ENCODE peak calls at places on chromosomes 7 and 10, in five cellular contexts. One of them, this sample, is unnamed.

GRCh38 chr10:110642980-110643655 is 1.0 kb upstream of the RBM20 start:
- DNase-seq in H1: peak
- DNase-seq in sciatic nerve: no peak
- DNase-seq in stimulated activated CD8-positive, alpha-beta memory T cell treated with anti-CD3 and anti-CD28 coated beads, Interleukin-4, amount 100 ng/mL, for 1 hour: no peak
- DNase-seq in HEK293T: no peak
- DNase-seq in this sample: no peak

GRCh38 chr10:110430369-110431273 is 67.1 kb upstream of the DUSP5 start:
- DNase-seq in HEK293T: no peak
- DNase-seq in stimulated activated CD8-positive, alpha-beta memory T cell treated with anti-CD3 and anti-CD28 coated beads, Interleukin-4, amount 100 ng/mL, for 1 hour: no peak
- DNase-seq in sciatic nerve: no peak
- DNase-seq in H1: no peak
- DNase-seq in this sample: no peak

GRCh38 chr10:90579602-90580242 is 278.1 kb downstream of the HTR7 start:
- DNase-seq in sciatic nerve: no peak
- DNase-seq in HEK293T: no peak
- DNase-seq in H1: no peak
- DNase-seq in stimulated activated CD8-positive, alpha-beta memory T cell treated with anti-CD3 and anti-CD28 coated beads, Interleukin-4, amount 100 ng/mL, for 1 hour: no peak
- DNase-seq in this sample: peak

GRCh38 chr7:44152971-44153947 is 12.1 kb upstream of the MYL7 start:
- DNase-seq in H1: no peak
- DNase-seq in HEK293T: no peak
- DNase-seq in stimulated activated CD8-positive, alpha-beta memory T cell treated with anti-CD3 and anti-CD28 coated beads, Interleukin-4, amount 100 ng/mL, for 1 hour: no peak
- DNase-seq in sciatic nerve: peak
- DNase-seq in this sample: no peak

GRCh38 chr7:134293029-134293740 is 23.5 kb downstream of the SLC35B4 start:
- DNase-seq in HEK293T: no peak
- DNase-seq in sciatic nerve: no peak
- DNase-seq in H1: no peak
- DNase-seq in stimulated activated CD8-positive, alpha-beta memory T cell treated with anti-CD3 and anti-CD28 coated beads, Interleukin-4, amount 100 ng/mL, for 1 hour: no peak
- DNase-seq in this sample: no peak

GRCh38 chr7:28643369-28644340 is 231.3 kb downstream of the CREB5 start:
- DNase-seq in HEK293T: no peak
- DNase-seq in sciatic nerve: no peak
- DNase-seq in stimulated activated CD8-positive, alpha-beta memory T cell treated with anti-CD3 and anti-CD28 coated beads, Interleukin-4, amount 100 ng/mL, for 1 hour: no peak
- DNase-seq in H1: no peak
- DNase-seq in this sample: no peak

GRCh38 chr7:99314504-99314903 is 11.2 kb upstream of the ARPC1A start:
- DNase-seq in sciatic nerve: no peak
- DNase-seq in H1: no peak
- DNase-seq in HEK293T: no peak
- DNase-seq in stimulated activated CD8-positive, alpha-beta memory T cell treated with anti-CD3 and anti-CD28 coated beads, Interleukin-4, amount 100 ng/mL, for 1 hour: no peak
- DNase-seq in this sample: no peak

GRCh38 chr10:79127151-79127961 is 58.6 kb downstream of the ZMIZ1 start:
- DNase-seq in H1: no peak
- DNase-seq in HEK293T: no peak
- DNase-seq in stimulated activated CD8-positive, alpha-beta memory T cell treated with anti-CD3 and anti-CD28 coated beads, Interleukin-4, amount 100 ng/mL, for 1 hour: no peak
- DNase-seq in sciatic nerve: no peak
- DNase-seq in this sample: no peak

GRCh38 chr7:12322287-12322902 is 81.3 kb downstream of the VWDE start:
- DNase-seq in sciatic nerve: no peak
- DNase-seq in stimulated activated CD8-positive, alpha-beta memory T cell treated with anti-CD3 and anti-CD28 coated beads, Interleukin-4, amount 100 ng/mL, for 1 hour: no peak
- DNase-seq in HEK293T: no peak
- DNase-seq in H1: no peak
- DNase-seq in this sample: no peak

GRCh38 chr10:29642996-29643395 is 8.2 kb upstream of the SVIL start:
- DNase-seq in stimulated activated CD8-positive, alpha-beta memory T cell treated with anti-CD3 and anti-CD28 coated beads, Interleukin-4, amount 100 ng/mL, for 1 hour: no peak
- DNase-seq in sciatic nerve: no peak
- DNase-seq in H1: no peak
- DNase-seq in HEK293T: no peak
- DNase-seq in this sample: no peak

GRCh38 chr7:48938539-48938938 is 14.2 kb downstream of the CDC14C start:
- DNase-seq in H1: no peak
- DNase-seq in sciatic nerve: no peak
- DNase-seq in stimulated activated CD8-positive, alpha-beta memory T cell treated with anti-CD3 and anti-CD28 coated beads, Interleukin-4, amount 100 ng/mL, for 1 hour: no peak
- DNase-seq in HEK293T: no peak
- DNase-seq in this sample: no peak

GRCh38 chr10:52632591-52632990 is 140.0 kb downstream of the MBL2 start:
- DNase-seq in HEK293T: no peak
- DNase-seq in stimulated activated CD8-positive, alpha-beta memory T cell treated with anti-CD3 and anti-CD28 coated beads, Interleukin-4, amount 100 ng/mL, for 1 hour: no peak
- DNase-seq in H1: no peak
- DNase-seq in sciatic nerve: no peak
- DNase-seq in this sample: no peak

GRCh38 chr10:75179657-75180177 is 30.9 kb upstream of the VDAC2 start:
- DNase-seq in HEK293T: no peak
- DNase-seq in H1: no peak
- DNase-seq in stimulated activated CD8-positive, alpha-beta memory T cell treated with anti-CD3 and anti-CD28 coated beads, Interleukin-4, amount 100 ng/mL, for 1 hour: no peak
- DNase-seq in sciatic nerve: no peak
- DNase-seq in this sample: no peak

GRCh38 chr10:71331736-71332135 is 12.7 kb downstream of the SLC29A3 start:
- DNase-seq in sciatic nerve: no peak
- DNase-seq in H1: no peak
- DNase-seq in HEK293T: no peak
- DNase-seq in stimulated activated CD8-positive, alpha-beta memory T cell treated with anti-CD3 and anti-CD28 coated beads, Interleukin-4, amount 100 ng/mL, for 1 hour: no peak
- DNase-seq in this sample: no peak

GRCh38 chr10:97539523-97540200 is 32.9 kb upstream of the ANKRD2 start:
- DNase-seq in HEK293T: no peak
- DNase-seq in stimulated activated CD8-positive, alpha-beta memory T cell treated with anti-CD3 and anti-CD28 coated beads, Interleukin-4, amount 100 ng/mL, for 1 hour: no peak
- DNase-seq in sciatic nerve: no peak
- DNase-seq in H1: peak
- DNase-seq in this sample: no peak

GRCh38 chr10:5551531-5552375 is 27.0 kb downstream of the CALML3 start:
- DNase-seq in H1: no peak
- DNase-seq in HEK293T: no peak
- DNase-seq in sciatic nerve: peak
- DNase-seq in stimulated activated CD8-positive, alpha-beta memory T cell treated with anti-CD3 and anti-CD28 coated beads, Interleukin-4, amount 100 ng/mL, for 1 hour: no peak
- DNase-seq in this sample: no peak

GRCh38 chr10:110556993-110557601 is 10.4 kb upstream of the SMC3 start:
- DNase-seq in stimulated activated CD8-positive, alpha-beta memory T cell treated with anti-CD3 and anti-CD28 coated beads, Interleukin-4, amount 100 ng/mL, for 1 hour: peak
- DNase-seq in sciatic nerve: no peak
- DNase-seq in H1: peak
- DNase-seq in HEK293T: peak
- DNase-seq in this sample: no peak

GRCh38 chr7:99127636-99128035 is 16.3 kb downstream of the SMURF1 start:
- DNase-seq in HEK293T: no peak
- DNase-seq in stimulated activated CD8-positive, alpha-beta memory T cell treated with anti-CD3 and anti-CD28 coated beads, Interleukin-4, amount 100 ng/mL, for 1 hour: no peak
- DNase-seq in H1: no peak
- DNase-seq in sciatic nerve: no peak
- DNase-seq in this sample: no peak

GRCh38 chr7:153640586-153640985 is 411.6 kb upstream of the DPP6 start:
- DNase-seq in stimulated activated CD8-positive, alpha-beta memory T cell treated with anti-CD3 and anti-CD28 coated beads, Interleukin-4, amount 100 ng/mL, for 1 hour: no peak
- DNase-seq in sciatic nerve: no peak
- DNase-seq in H1: no peak
- DNase-seq in HEK293T: no peak
- DNase-seq in this sample: no peak

GRCh38 chr7:24700446-24701044 is 56.7 kb downstream of the GSDME start:
- DNase-seq in stimulated activated CD8-positive, alpha-beta memory T cell treated with anti-CD3 and anti-CD28 coated beads, Interleukin-4, amount 100 ng/mL, for 1 hour: no peak
- DNase-seq in H1: peak
- DNase-seq in HEK293T: no peak
- DNase-seq in sciatic nerve: no peak
- DNase-seq in this sample: no peak

GRCh38 chr10:132845780-132846595 is 60.0 kb upstream of the NKX6-2 start:
- DNase-seq in sciatic nerve: no peak
- DNase-seq in H1: no peak
- DNase-seq in stimulated activated CD8-positive, alpha-beta memory T cell treated with anti-CD3 and anti-CD28 coated beads, Interleukin-4, amount 100 ng/mL, for 1 hour: no peak
- DNase-seq in HEK293T: no peak
- DNase-seq in this sample: no peak

GRCh38 chr7:158365332-158365731 is 222.3 kb downstream of the PTPRN2 start:
- DNase-seq in HEK293T: no peak
- DNase-seq in stimulated activated CD8-positive, alpha-beta memory T cell treated with anti-CD3 and anti-CD28 coated beads, Interleukin-4, amount 100 ng/mL, for 1 hour: no peak
- DNase-seq in sciatic nerve: no peak
- DNase-seq in H1: no peak
- DNase-seq in this sample: no peak

GRCh38 chr7:151430391-151431205 is 9.3 kb downstream of the CRYGN start:
- DNase-seq in HEK293T: no peak
- DNase-seq in stimulated activated CD8-positive, alpha-beta memory T cell treated with anti-CD3 and anti-CD28 coated beads, Interleukin-4, amount 100 ng/mL, for 1 hour: no peak
- DNase-seq in H1: no peak
- DNase-seq in sciatic nerve: no peak
- DNase-seq in this sample: no peak

GRCh38 chr10:125102216-125102615 is 58.1 kb downstream of the CTBP2 start:
- DNase-seq in stimulated activated CD8-positive, alpha-beta memory T cell treated with anti-CD3 and anti-CD28 coated beads, Interleukin-4, amount 100 ng/mL, for 1 hour: no peak
- DNase-seq in HEK293T: no peak
- DNase-seq in sciatic nerve: no peak
- DNase-seq in H1: no peak
- DNase-seq in this sample: no peak

This sample was measured in iPS DF 6.9.